ENCODE peak calls at places on chromosomes 16 and 17, in seven cellular contexts. B is ovary, H is hepatocyte, Y is psoas muscle, I is colonic mucosa, L is ascending aorta, S is IMR-90. U is an unnamed sample. For H3K4me1, the result is how much of the 10 kb centered on the place peaks cover.

GRCh38 chr17:69819316-69820087 is 255.5 kb upstream of the KCNJ16 start:
- DNase-seq in L (no peak), S (peak), B (no peak), Y (no peak), I (no peak), H (no peak), U (no peak)

GRCh38 chr16:57500578-57501111 is 14.4 kb upstream of the DOK4 start:
- DNase-seq in L (no peak), S (no peak), I (no peak), B (no peak), Y (peak), H (peak), U (peak)

GRCh38 chr17:59505610-59506276 is 59.7 kb upstream of the DHX40 start:
- DNase-seq in B (no peak), H (peak), S (peak), I (no peak), Y (no peak), L (no peak), U (no peak)

GRCh38 chr17:50447870-50448573 is 20.7 kb downstream of the CHAD start:
- DNase-seq in B (no peak), H (peak), S (no peak), L (no peak), I (peak), Y (no peak), U (no peak)

GRCh38 chr16:23141033-23141432 is 8.2 kb downstream of the USP31 start:
- DNase-seq in B (no peak), I (no peak), L (no peak), S (no peak), Y (no peak), H (no peak), U (no peak)

GRCh38 chr16:68658258-68658973 is 13.3 kb downstream of the CDH3 start:
- DNase-seq in H (peak), L (no peak), S (peak), Y (no peak), B (peak), I (peak), U (no peak)

GRCh38 chr17:39144414-39144813 is 7.0 kb downstream of the PLXDC1 start:
- DNase-seq in I (peak), L (peak), S (peak), Y (peak), B (peak), H (peak), U (peak)

GRCh38 chr16:26334218-26335111 is 642.7 kb downstream of the HS3ST4 start:
- DNase-seq in B (no peak), H (no peak), I (no peak), S (no peak), L (no peak), Y (no peak), U (no peak)

GRCh38 chr16:88807142-88807625 is 3.6 kb downstream of the CDT1 start:
- DNase-seq in L (no peak), B (no peak), S (no peak), Y (peak), I (no peak), H (no peak), U (peak)

GRCh38 chr16:72468582-72468981 is 296.6 kb upstream of the PMFBP1 start:
- DNase-seq in I (no peak), L (no peak), B (no peak), H (no peak), S (peak), Y (no peak), U (no peak)

GRCh38 chr17:9700754-9701476 is 55.6 kb downstream of the USP43 start:
- DNase-seq in I (no peak), B (no peak), L (no peak), Y (no peak), H (peak), S (no peak), U (no peak)

GRCh38 chr16:55482056-55482455 is 3.1 kb downstream of the MMP2 start:
- DNase-seq in L (no peak), I (no peak), H (no peak), Y (no peak), B (no peak), S (peak), U (no peak)

GRCh38 chr17:71180801-71181385 is 939.9 kb upstream of the SOX9 start:
- DNase-seq in H (peak), L (no peak), S (peak), Y (no peak), B (no peak), I (peak), U (peak)

GRCh38 chr16:66247516-66248089 is 118.9 kb upstream of the CDH5 start:
- DNase-seq in Y (peak), L (no peak), I (no peak), S (peak), H (peak), B (peak), U (peak)

GRCh38 chr17:19335951-19336631 is 26.4 kb downstream of the B9D1 start:
- DNase-seq in S (no peak), I (no peak), B (peak), Y (no peak), L (no peak), H (peak), U (no peak)

GRCh38 chr16:75319513-75320401 is 68.3 kb upstream of the BCAR1 start:
- DNase-seq in Y (no peak), S (peak), H (no peak), I (no peak), L (no peak), B (no peak), U (no peak)

GRCh38 chr16:67967956-67968439 is 439 bp downstream of the SLC12A4 start:
- DNase-seq in L (peak), H (peak), B (peak), Y (peak), S (peak), I (no peak), U (peak)

GRCh38 chr17:49640556-49640955 is 37.3 kb downstream of the SPOP start:
- DNase-seq in H (no peak), L (no peak), Y (no peak), I (no peak), S (no peak), B (no peak), U (no peak)

DNA sequence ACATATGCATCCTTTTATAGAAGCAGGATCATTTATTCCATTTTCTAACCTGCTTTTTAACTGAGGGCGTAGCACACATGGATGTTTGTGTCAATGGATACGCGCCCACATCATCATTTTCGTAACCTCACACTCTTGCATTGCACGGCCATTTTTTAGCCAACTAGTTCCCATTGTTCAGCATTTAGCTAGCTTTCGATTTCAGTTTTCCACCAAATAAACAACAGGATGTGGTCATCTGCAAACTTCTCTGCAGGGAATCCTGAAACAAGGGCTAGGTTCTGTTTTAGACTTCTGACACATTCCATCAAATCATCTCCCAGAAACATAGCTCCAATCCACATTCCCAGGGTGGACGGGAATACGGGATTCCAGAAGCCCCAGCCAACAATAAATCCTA is 6.4 kb downstream of the CYB561 start:
- DNase-seq in B (no peak), Y (no peak), H (no peak), I (no peak), S (peak), L (no peak), U (no peak)
- H3K4me1 ChIP-seq in B (under half), Y (under half), H (under half), I (under half), S (under half), L (under half), U (under half)

GRCh38 chr16:200388-200787 is 20.1 kb downstream of the HBQ1 start:
- DNase-seq in H (peak), B (no peak), I (no peak), Y (no peak), S (peak), L (no peak), U (no peak)
- H3K4me3 ChIP-seq in H (no peak), B (no peak), I (no peak), Y (no peak), S (no peak), L (no peak), U (no peak)

GRCh38 chr17:57536789-57537523 is 208.1 kb downstream of the CCDC182 start:
- DNase-seq in B (peak), I (no peak), Y (no peak), S (no peak), L (no peak), H (no peak), U (no peak)
- H3K4me1 ChIP-seq in B (under half), I (under half), Y (under half), S (under half), L (under half), H (half or more), U (under half)

GRCh38 chr17:35789044-35789443 is 6.4 kb downstream of the MMP28 start:
- DNase-seq in L (no peak), B (no peak), Y (no peak), S (no peak), I (no peak), H (no peak), U (no peak)

GRCh38 chr17:35790826-35791225 is 4.6 kb downstream of the MMP28 start:
- DNase-seq in Y (no peak), L (peak), I (no peak), H (no peak), B (no peak), S (no peak), U (no peak)

GRCh38 chr17:35786941-35787432 is 8.5 kb downstream of the MMP28 start:
- DNase-seq in S (peak), B (no peak), L (no peak), H (peak), Y (no peak), I (no peak), U (no peak)

GRCh38 chr17:35791681-35792350 is 3.6 kb downstream of the MMP28 start:
- DNase-seq in L (no peak), S (no peak), I (no peak), H (no peak), B (no peak), Y (no peak), U (no peak)

DNA sequence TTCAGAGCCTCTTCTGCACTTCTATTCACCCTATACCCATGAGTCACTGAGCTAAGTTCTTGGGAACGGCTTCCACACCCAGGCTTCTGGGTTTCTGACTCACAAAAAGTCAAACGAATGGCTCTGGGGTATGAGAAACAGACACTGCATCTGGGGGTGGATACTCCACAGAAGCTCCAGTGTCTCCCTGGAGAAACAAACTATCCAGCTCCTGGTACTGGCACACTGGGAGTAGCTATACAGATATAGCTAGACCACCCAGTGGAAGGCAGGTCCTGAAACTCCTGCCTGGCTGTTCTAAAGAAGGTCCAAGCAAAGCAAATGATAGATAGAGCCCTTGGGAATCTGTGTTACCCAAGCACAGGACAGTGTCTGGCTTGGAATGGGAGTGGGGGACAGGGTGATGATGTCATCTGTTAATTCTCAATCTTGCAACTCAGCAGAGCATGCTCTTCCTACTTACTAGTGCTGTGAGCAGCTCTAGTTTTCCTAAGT is 6.9 kb downstream of the MMP28 start:
- DNase-seq in H (peak), S (peak), Y (no peak), B (no peak), I (no peak), L (peak), U (no peak)
- H3K4me3 ChIP-seq in H (no peak), S (no peak), Y (no peak), B (no peak), I (no peak), L (no peak), U (no peak)

DNA sequence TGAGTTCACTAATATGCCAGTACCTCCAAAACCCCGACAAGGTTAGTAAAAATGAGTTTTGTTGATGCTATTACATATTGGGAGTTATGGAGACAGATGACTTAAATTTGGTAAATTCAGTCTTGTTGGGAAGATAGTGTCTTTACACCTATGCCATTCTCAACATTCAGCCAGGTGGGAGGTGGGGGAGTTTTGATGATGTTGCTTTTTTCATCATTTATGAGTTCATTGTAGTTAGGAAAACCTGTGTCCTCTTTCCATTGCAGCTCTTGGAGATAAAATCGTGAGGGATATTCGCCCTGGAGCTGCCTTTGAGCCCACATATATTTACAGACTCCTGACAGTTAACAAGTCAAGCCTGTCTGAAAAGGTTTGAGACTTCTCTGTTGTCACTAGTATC is 59.9 kb upstream of the CRISPLD2 start:
- DNase-seq in L (peak), H (no peak), I (no peak), Y (no peak), B (no peak), S (no peak), U (no peak)
- H3K4me1 ChIP-seq in L (under half), H (under half), I (under half), Y (under half), B (under half), S (under half), U (under half)

U was measured in right cardiac atrium.